ENCODE peak calls at places on chromosomes 16 and 17, in five cellular contexts. E is colonic mucosa; B is HCT116; K is PC-3; C is CD8-positive, alpha-beta memory T cell. Q is an unnamed sample.

GRCh38 chr17:77115947-77116346 is 24.8 kb upstream of the SEC14L1 start:
- DNase-seq in B (no peak), C (no peak), K (no peak), E (no peak), Q (no peak)

GRCh38 chr16:87585452-87586200 is 16.7 kb upstream of the JPH3 start:
- DNase-seq in C (no peak), E (no peak), B (no peak), K (no peak), Q (no peak)

GRCh38 chr16:4373909-4374742 is 2.5 kb downstream of the VASN start:
- DNase-seq in B (no peak), C (no peak), K (peak; percentile 48), E (peak; percentile 68), Q (peak; percentile 96)

GRCh38 chr17:53466733-53467132 is 356.0 kb upstream of the KIF2B start:
- DNase-seq in E (no peak), C (no peak), B (no peak), K (no peak), Q (no peak)

GRCh38 chr16:1337486-1337885 is 4.0 kb downstream of the BAIAP3 start:
- DNase-seq in K (no peak), E (no peak), C (no peak), B (no peak), Q (no peak)

GRCh38 chr16:66304151-66304550 is 62.3 kb upstream of the CDH5 start:
- DNase-seq in B (no peak), K (no peak), C (no peak), E (no peak), Q (no peak)

GRCh38 chr17:28911411-28912045 is 8.6 kb upstream of the DHRS13 start:
- DNase-seq in C (no peak), B (no peak), E (no peak), K (no peak), Q (no peak)

GRCh38 chr17:58268326-58268725 is 12.4 kb downstream of the MPO start:
- DNase-seq in B (no peak), E (no peak), K (no peak), C (no peak), Q (no peak)

GRCh38 chr17:27473748-27474609 is 17.7 kb downstream of the KSR1 start:
- DNase-seq in B (no peak), C (peak; percentile 63), E (no peak), K (no peak), Q (no peak)

GRCh38 chr17:47279062-47279801 is 25.6 kb downstream of the ITGB3 start:
- DNase-seq in E (no peak), C (no peak), B (no peak), K (peak; percentile 82), Q (peak; percentile 92)

GRCh38 chr17:43946766-43947165 is 4.5 kb upstream of the PPY start:
- DNase-seq in K (no peak), E (no peak), C (no peak), B (no peak), Q (no peak)

GRCh38 chr16:28499854-28500253 is 5.4 kb downstream of the APOBR start:
- DNase-seq in B (no peak), K (no peak), E (no peak), C (no peak), Q (no peak)

GRCh38 chr16:58338205-58338604 is 43.4 kb upstream of the PRSS54 start:
- DNase-seq in K (no peak), E (no peak), B (no peak), C (no peak), Q (no peak)

GRCh38 chr16:31707743-31708335 is 165.8 kb upstream of the ZNF267 start:
- DNase-seq in B (no peak), E (no peak), C (no peak), K (no peak), Q (no peak)

GRCh38 chr17:12959441-12959840 is 58.4 kb downstream of the ELAC2 start:
- DNase-seq in B (no peak), K (peak; percentile 52), C (no peak), E (no peak), Q (peak; percentile 33)

GRCh38 chr16:86791287-86792074 is 213.1 kb downstream of the FOXL1 start:
- DNase-seq in B (no peak), K (no peak), C (no peak), E (no peak), Q (no peak)

GRCh38 chr16:1317479-1318267 is 8.2 kb downstream of the UBE2I start:
- DNase-seq in E (no peak), B (no peak), C (no peak), K (no peak), Q (no peak)

GRCh38 chr17:28928061-28928460 is 23.3 kb downstream of the PHF12 start:
- DNase-seq in K (no peak), E (no peak), B (no peak), C (no peak), Q (peak; percentile 72)

GRCh38 chr16:47109361-47109760 is 34.4 kb downstream of the NETO2 start:
- DNase-seq in E (no peak), K (no peak), C (no peak), B (no peak), Q (no peak)

GRCh38 chr16:55291847-55292246 is 32.2 kb upstream of the IRX6 start:
- DNase-seq in E (no peak), B (no peak), K (no peak), C (no peak), Q (no peak)

GRCh38 chr17:9531080-9531479 is 44.5 kb downstream of the STX8 start:
- DNase-seq in E (no peak), K (no peak), C (no peak), B (no peak), Q (no peak)

GRCh38 chr17:18117533-18117932 is 9.0 kb downstream of the MYO15A start:
- DNase-seq in B (no peak), K (no peak), E (no peak), C (no peak), Q (no peak)

GRCh38 chr17:69729937-69730336 is 315.4 kb downstream of the MAP2K6 start:
- DNase-seq in C (no peak), K (peak; percentile 90), B (no peak), E (no peak), Q (peak; percentile 62)

GRCh38 chr17:28760987-28761562 is 17.3 kb downstream of the TRAF4 start:
- DNase-seq in C (no peak), B (no peak), E (peak; percentile 75), K (peak; percentile 63), Q (peak; percentile 71)

GRCh38 chr17:40177275-40177874 is at the start of gene RAPGEFL1:
- DNase-seq in K (no peak), C (peak; percentile 74), B (no peak), E (peak; percentile 93), Q (no peak)

GRCh38 chr17:40174528-40174927 is 2.7 kb upstream of the RAPGEFL1 start:
- DNase-seq in E (no peak), K (no peak), C (no peak), B (no peak), Q (no peak)

GRCh38 chr17:40178021-40178601 is 841 bp downstream of the RAPGEFL1 start:
- DNase-seq in K (no peak), B (no peak), E (peak; percentile 33), C (no peak), Q (no peak)

GRCh38 chr17:40175928-40176327 is 1.3 kb upstream of the RAPGEFL1 start:
- DNase-seq in K (no peak), C (no peak), E (no peak), B (no peak), Q (no peak)

GRCh38 chr17:40176409-40177110 is 710 bp upstream of the RAPGEFL1 start:
- DNase-seq in K (peak; percentile 36), C (no peak), E (peak; percentile 90), B (no peak), Q (no peak)
- H3K4me3 ChIP-seq in K (no peak overlapping the region), C (no peak overlapping the region), E (no peak overlapping the region), B (no peak overlapping the region), Q (no peak overlapping the region)

GRCh38 chr16:35187665-35188225 is 1728.3 kb downstream of the TP53TG3F start:
- DNase-seq in C (no peak), K (no peak), E (no peak), B (no peak), Q (no peak)
- H3K9me3 ChIP-seq in C (no peaks in the 10 kb centered on the region), K (no peaks in the 10 kb centered on the region), E (no peaks in the 10 kb centered on the region), B (no peaks in the 10 kb centered on the region), Q (no peaks in the 10 kb centered on the region)

DNA sequence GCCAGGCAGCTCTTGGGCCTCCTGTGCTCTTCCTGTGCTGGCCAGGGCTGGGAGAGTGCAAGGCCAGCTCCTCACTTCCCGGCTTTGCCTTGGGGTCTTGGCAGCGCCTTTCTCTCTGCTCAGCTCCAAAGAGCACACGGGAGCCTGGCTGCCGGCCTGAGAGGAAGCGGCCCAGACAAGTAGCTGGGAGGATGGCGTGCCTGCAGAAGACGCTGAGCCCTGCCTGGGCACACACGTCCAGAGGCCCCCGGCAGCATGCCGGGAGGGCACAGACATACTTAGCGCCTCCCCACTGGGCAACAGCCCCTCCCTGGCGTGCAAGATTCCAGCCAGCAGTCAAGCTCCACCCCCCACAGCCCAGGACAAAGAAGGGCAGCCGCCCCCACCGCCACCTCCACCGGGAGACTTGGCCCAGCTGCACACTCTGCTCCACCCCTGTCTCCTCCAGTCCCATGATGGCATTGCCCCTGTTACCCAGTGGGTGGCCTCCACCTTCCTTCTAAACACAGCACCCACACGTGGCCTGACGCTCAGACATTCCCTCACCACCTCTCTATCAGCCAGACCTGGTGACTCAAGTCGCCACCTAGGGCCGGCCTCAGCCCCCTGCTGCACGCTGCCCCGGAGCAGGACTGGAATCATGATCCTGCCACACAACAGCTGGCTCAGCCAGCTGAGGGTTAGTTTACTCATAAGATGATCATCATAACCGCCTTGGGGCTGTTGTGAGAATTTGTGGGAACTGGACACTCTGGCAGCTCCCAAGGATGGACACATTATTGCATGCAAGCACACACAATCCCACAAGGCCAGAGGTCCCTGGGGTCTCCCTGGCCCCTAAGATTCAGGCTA is 12.4 kb downstream of the SGCA start:
- DNase-seq in B (peak; percentile 90), C (peak; percentile 17), E (peak; percentile 84), K (peak; percentile 97), Q (peak; percentile 100)
- H3K4me3 ChIP-seq in B (peak overlapping the region; percentile 22), C (no peak overlapping the region), E (no peak overlapping the region), K (peak overlapping the region; percentile 3), Q (no peak overlapping the region)

GRCh38 chr16:11395008-11395948 is 50.0 kb downstream of the RMI2 start:
- DNase-seq in K (no peak), B (no peak), C (no peak), E (no peak), Q (no peak)

GRCh38 chr16:11393861-11394592 is 48.8 kb downstream of the RMI2 start:
- DNase-seq in E (no peak), C (no peak), K (no peak), B (no peak), Q (no peak)

GRCh38 chr16:11395949-11396240 is 50.6 kb downstream of the RMI2 start:
- DNase-seq in K (no peak), E (no peak), B (no peak), C (no peak), Q (no peak)

GRCh38 chr16:11393366-11393765 is 48.1 kb downstream of the RMI2 start:
- DNase-seq in E (no peak), B (no peak), C (no peak), K (no peak), Q (no peak)

DNA sequence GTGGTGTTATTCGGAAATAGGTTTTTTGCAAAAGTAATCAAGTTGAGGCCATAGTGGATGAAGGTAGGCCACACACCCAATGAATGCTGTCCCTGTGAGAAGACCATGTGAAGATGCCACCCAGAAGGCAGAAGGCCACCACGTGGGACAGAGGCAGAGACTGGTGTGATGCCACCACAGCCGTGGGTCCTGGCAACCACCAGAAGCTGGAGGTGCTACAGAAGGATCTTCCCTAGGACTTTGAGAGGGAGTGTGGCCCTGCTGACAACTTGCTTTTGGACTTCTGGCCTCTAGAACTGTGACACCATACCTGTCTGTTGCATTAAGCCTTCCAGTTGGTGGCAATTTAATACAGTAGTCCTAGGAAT is 49.3 kb downstream of the RMI2 start:
- DNase-seq in E (no peak), B (no peak), C (no peak), K (no peak), Q (no peak)
- H3K9me3 ChIP-seq in E (no peaks in the 10 kb centered on the region), B (no peaks in the 10 kb centered on the region), C (no peaks in the 10 kb centered on the region), K (no peaks in the 10 kb centered on the region), Q (no peaks in the 10 kb centered on the region)

Q was measured in MG63.